ENCODE peak calls at places on chromosomes 5 and 9, in six cellular contexts. A is SK-N-SH, I is HCT116, F is GM12878, E is K562, P is HepG2. S is an unnamed sample.

GRCh38 chr5:123091258-123091987 is 2.4 kb downstream of the PRDM6 start:
- DNase-seq in P (no peak), I (no peak), A (no peak), F (no peak), E (no peak), S (no peak)

GRCh38 chr9:95370064-95370463 is 52.6 kb upstream of the FANCC start:
- DNase-seq in P (no peak), F (no peak), I (no peak), A (no peak), E (no peak), S (no peak)

GRCh38 chr9:93813687-93814560 is 141.2 kb downstream of the BARX1 start:
- DNase-seq in P (no peak), F (no peak), A (peak), I (no peak), E (no peak), S (no peak)

GRCh38 chr5:152686931-152687330 is 281.9 kb upstream of the NMUR2 start:
- DNase-seq in F (no peak), P (no peak), I (no peak), E (no peak), A (no peak), S (no peak)

GRCh38 chr5:60959156-60959555 is 14.2 kb downstream of the NDUFAF2 start:
- DNase-seq in A (peak), E (no peak), P (no peak), F (no peak), I (peak), S (no peak)

GRCh38 chr5:159101689-159102088 is 2.0 kb upstream of the EBF1 start:
- DNase-seq in P (no peak), F (no peak), I (no peak), A (no peak), E (no peak), S (no peak)

GRCh38 chr5:168859471-168859870 is 280.3 kb upstream of the PANK3 start:
- DNase-seq in F (no peak), I (no peak), A (no peak), E (no peak), P (no peak), S (no peak)

GRCh38 chr9:124079176-124079925 is 67.8 kb downstream of the LHX2 start:
- DNase-seq in P (peak), E (no peak), F (no peak), A (no peak), I (no peak), S (peak)

GRCh38 chr5:69035665-69036064 is 58.1 kb upstream of the SLC30A5 start:
- DNase-seq in A (peak), E (no peak), F (no peak), P (no peak), I (no peak), S (no peak)

GRCh38 chr9:114271556-114272510 is 51.1 kb upstream of the ORM1 start:
- DNase-seq in A (peak), I (peak), E (no peak), F (no peak), P (peak), S (no peak)

GRCh38 chr5:179123109-179123426 is 62.9 kb downstream of the ZNF354C start:
- DNase-seq in A (no peak), I (no peak), E (no peak), P (no peak), F (no peak), S (no peak)

GRCh38 chr9:121855476-121855875 is 204.0 kb downstream of the DAB2IP start:
- DNase-seq in I (no peak), P (no peak), A (no peak), F (no peak), E (no peak), S (no peak)

GRCh38 chr9:121852241-121852640 is 200.8 kb downstream of the DAB2IP start:
- DNase-seq in F (no peak), I (no peak), P (no peak), E (no peak), A (no peak), S (no peak)

GRCh38 chr9:121851641-121852091 is 200.2 kb downstream of the DAB2IP start:
- DNase-seq in I (no peak), P (no peak), A (no peak), E (no peak), F (no peak), S (no peak)

GRCh38 chr9:121852646-121853616 is 201.5 kb downstream of the DAB2IP start:
- DNase-seq in E (no peak), A (no peak), F (no peak), P (no peak), I (no peak), S (no peak)

DNA sequence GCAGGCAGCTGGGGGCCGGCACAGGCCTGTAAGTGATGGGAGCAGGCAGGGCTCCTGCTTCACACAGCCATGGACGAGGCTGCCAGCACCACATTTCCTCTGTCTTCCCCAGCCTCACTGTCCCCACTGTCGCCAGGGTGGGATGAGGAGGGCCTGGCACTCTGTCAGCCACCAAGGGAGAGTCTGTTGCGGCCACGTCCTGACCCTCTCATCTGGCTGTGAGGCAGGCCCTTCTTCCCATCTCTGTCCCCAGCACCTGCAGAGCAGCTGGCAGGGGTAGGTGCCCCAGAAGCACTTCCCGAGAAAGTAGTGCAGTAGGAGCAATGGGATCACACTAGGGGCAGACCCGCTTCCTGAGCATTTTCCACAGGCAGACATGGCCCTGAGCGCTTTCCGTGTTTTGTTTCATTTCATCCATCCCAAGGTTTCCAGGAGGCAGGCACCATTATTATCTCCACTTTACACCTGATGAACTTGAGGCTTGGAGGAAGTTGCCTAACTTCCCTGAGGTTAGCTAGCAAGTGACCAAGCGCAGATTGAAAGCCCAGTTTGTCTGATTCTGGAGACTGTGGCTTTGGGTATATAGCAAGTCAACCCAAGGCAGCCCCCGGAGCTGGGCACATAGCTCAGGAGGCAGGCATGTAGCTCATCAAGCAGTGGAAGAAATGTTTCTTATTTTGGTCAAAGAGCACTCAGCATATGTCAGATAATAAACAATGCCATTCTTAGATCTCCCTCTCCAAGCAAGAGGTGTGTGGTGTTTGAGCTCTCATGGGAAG is 202.4 kb downstream of the DAB2IP start:
- DNase-seq in F (no peak), E (no peak), I (no peak), A (no peak), P (no peak), S (no peak)
- TF ChIP-seq SIN3A in F (no peak), E (no peak), I (no peak), A (no peak), P (no peak), S (no peak)

DNA sequence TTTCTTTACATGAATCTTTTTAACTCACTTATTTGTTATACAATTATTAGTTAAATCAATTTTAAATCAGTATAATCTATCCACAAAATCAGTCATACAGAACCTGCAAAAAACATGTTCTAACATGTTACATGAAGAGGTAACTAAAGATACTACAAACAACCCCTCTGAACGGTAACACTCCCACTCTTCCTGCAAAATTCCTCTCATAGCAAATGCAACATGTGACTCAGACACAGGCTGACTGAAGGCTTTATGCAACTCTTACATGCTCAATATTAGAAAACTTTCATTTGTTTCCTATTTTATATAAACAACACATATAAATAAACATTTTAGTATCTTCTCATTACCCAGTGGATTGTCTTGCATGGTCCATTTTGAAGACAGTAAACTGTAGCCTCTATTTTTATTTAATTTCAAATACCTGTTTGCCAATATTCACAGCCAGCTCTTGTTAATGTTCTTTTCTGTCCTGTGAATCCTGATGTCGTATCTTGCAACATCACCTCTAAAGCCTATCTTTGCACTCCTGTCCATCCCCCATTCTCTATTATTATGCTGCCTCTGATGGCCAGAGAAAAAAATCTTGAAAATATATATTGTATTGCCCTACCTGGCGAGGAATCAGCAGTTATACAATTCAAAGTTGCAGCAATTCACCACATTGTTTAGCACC is 100.5 kb upstream of the CCDC152 start:
- DNase-seq in A (no peak), F (no peak), E (no peak), P (no peak), I (no peak), S (no peak)
- TF ChIP-seq REST in A (no peak), F (no peak), E (no peak), P (no peak), I (no peak), S (no peak)

GRCh38 chr9:108722396-108722795 is 133.4 kb downstream of the ACTL7B start:
- DNase-seq in E (no peak), A (no peak), P (no peak), I (no peak), F (no peak), S (no peak)

GRCh38 chr9:108724122-108724521 is 131.7 kb downstream of the ACTL7B start:
- DNase-seq in E (no peak), F (no peak), A (no peak), I (no peak), P (no peak), S (no peak)

GRCh38 chr9:108727580-108728056 is 128.2 kb downstream of the ACTL7B start:
- DNase-seq in F (no peak), E (no peak), I (no peak), P (peak), A (no peak), S (no peak)

GRCh38 chr9:108720191-108720642 is 135.6 kb downstream of the ACTL7B start:
- DNase-seq in P (no peak), F (no peak), A (no peak), I (no peak), E (no peak), S (no peak)

GRCh38 chr9:108724669-108725068 is 131.1 kb downstream of the ACTL7B start:
- DNase-seq in F (no peak), A (no peak), E (no peak), P (no peak), I (no peak), S (no peak)
- TF ChIP-seq SIN3A in F (no peak), A (no peak), E (no peak), P (no peak), I (no peak), S (no peak)

DNA sequence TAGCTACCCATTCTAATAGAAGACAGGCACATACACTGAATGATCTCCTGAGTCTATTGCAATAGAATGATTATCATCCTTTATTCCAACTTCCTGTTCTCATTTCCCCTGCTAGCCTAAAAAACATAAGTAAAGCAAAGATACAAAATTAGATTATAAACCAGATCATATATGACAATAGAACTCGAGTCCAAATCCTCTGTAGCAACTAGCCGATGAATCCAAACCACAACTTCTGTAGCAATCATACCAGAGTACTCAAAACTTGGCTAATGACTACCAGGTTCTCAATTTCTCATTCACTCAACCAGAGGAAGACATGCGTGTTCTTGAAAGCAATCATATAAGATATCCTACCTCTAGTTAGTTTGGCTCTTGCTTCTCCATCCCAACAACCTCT is 622.1 kb downstream of the PSAT1 start:
- DNase-seq in I (no peak), P (no peak), A (no peak), F (no peak), E (no peak), S (no peak)
- TF ChIP-seq REST in I (no peak), P (no peak), A (no peak), F (no peak), E (no peak), S (no peak)

GRCh38 chr5:170791325-170791954 is 7.9 kb downstream of the GABRP start:
- DNase-seq in A (peak), E (peak), I (peak), F (no peak), P (peak), S (no peak)
- TF ChIP-seq SIN3A in A (no peak), E (no peak), I (no peak), F (no peak), P (no peak), S (no peak)

DNA sequence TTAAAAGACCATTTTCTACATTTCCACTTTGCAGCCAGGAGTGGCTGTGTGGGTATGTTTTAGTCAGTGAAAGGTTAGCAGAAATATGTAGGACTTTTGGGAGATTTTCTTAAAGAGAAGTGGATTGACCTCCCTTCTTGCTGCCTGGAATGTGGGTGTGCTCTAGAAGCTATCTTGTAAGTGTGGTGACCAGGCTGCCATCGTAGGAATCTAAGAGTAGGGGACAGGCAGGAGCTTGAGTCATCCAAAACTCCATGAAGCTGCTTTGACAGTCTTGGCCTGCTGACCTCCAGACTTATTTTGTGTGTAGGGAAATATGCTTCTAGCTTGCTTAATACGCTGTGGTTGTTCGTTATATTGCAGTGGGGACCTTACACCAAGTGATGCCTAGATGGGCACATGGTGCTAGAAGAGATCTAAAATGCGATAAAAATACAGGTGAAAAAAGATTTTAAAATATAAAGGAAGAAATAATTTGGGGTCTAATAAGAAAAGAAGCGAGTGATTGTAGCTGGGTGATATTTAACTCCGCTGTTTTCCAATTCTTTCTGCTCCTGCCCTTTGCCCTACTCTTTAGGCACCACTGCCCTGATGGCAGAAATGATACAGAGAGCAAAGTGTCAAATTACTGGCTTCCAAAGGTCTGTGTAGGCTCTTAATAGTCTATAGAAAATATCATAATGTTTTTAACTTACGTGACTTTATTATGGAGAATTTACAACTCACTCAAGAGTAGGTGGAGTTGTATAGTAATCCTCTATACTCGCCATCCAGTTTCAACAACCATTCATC is 298.2 kb upstream of the ZNF608 start:
- DNase-seq in F (no peak), I (no peak), P (no peak), A (no peak), E (no peak), S (no peak)
- TF ChIP-seq REST in F (no peak), I (no peak), P (no peak), A (no peak), E (no peak), S (no peak)

DNA sequence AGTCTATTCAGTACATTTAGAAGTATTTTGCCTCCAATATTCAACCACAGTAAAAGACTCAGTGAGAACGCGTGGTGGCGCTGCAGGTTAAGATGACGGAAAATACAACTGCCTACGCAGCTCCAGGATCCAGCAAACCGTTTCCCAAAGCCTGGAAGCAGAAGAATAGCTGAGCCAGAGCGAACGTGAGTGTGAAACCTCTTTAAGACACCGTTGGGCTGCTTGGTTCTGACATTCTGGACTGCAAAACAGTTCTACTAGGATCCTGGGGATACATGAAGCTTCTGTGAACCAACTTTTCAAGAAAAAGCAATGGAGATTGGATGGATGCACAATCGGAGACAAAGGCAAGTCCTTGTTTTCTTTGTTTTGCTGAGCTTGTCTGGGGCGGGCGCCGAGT is at the start of gene PCDHB16:
- DNase-seq in P (peak), F (no peak), I (no peak), A (peak), E (peak), S (no peak)
- TF ChIP-seq SIN3A in P (no peak), F (no peak), I (no peak), A (no peak), E (no peak), S (no peak)

DNA sequence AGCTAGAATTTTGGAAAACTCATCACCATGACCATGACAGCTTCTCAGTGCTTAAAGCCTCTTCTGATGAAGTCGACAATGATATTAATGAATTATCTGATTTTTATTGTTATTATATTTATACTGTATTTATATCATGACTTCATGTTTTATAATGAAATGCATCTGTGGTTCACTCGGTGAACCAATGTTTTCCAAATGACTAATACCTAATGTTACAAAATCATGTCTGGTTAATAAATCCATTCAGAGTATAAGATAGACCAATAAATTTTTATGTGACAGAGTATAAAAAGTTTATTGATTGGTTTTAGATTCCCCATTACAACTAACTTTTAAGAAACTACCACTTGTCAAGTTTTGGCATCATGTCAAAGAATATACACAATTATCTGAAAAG is 416.5 kb downstream of the MLLT3 start:
- DNase-seq in F (no peak), A (no peak), I (no peak), P (no peak), E (no peak), S (no peak)
- TF ChIP-seq REST in F (no peak), A (no peak), I (no peak), P (no peak), E (no peak), S (no peak)

S was measured in Panc1.